ENCODE peak calls at places on chromosome 15, in six cellular contexts. R is neural progenitor cell, Q is GM23248, X is SK-N-SH, O is GM23338, S is PC-3. A is an unnamed sample. For H3K27me3, the result is how much of the 10 kb centered on the place peaks cover.

GRCh38 chr15:55552926-55553325 is 35.2 kb downstream of the PYGO1 start:
- DNase-seq in R (peak), Q (peak), X (no peak), O (peak), S (no peak), A (no peak)

GRCh38 chr15:93311620-93312019 is 222.6 kb upstream of the RGMA start:
- DNase-seq in R (no peak), Q (no peak), X (no peak), O (no peak), S (no peak), A (no peak)

GRCh38 chr15:74543583-74543982 is 2.6 kb downstream of the ARID3B start:
- DNase-seq in R (no peak), Q (no peak), X (no peak), O (peak), S (peak), A (peak)

GRCh38 chr15:68305420-68305871 is 27.9 kb downstream of the FEM1B start:
- DNase-seq in R (no peak), Q (no peak), X (no peak), O (no peak), S (no peak), A (peak)

GRCh38 chr15:67118808-67119207 is 53.4 kb downstream of the SMAD3 start:
- DNase-seq in R (no peak), Q (no peak), X (no peak), O (no peak), S (peak), A (no peak)

GRCh38 chr15:73550190-73550589 is 83.0 kb downstream of the NPTN start:
- DNase-seq in R (no peak), Q (peak), X (no peak), O (no peak), S (no peak), A (no peak)

GRCh38 chr15:68373028-68373427 is 58.9 kb downstream of the ITGA11 start:
- DNase-seq in R (no peak), Q (no peak), X (no peak), O (no peak), S (no peak), A (no peak)

GRCh38 chr15:81047948-81048347 is 47.2 kb downstream of the TLNRD1 start:
- DNase-seq in R (no peak), Q (no peak), X (no peak), O (no peak), S (no peak), A (no peak)

GRCh38 chr15:29128671-29129070 is 141.0 kb downstream of the NSMCE3 start:
- DNase-seq in R (no peak), Q (no peak), X (no peak), O (no peak), S (no peak), A (no peak)

GRCh38 chr15:49238342-49238741 is 68.3 kb downstream of the GALK2 start:
- DNase-seq in R (no peak), Q (peak), X (peak), O (no peak), S (no peak), A (no peak)

GRCh38 chr15:61558172-61559146 is 329.4 kb upstream of the RORA start:
- DNase-seq in R (no peak), Q (no peak), X (no peak), O (no peak), S (no peak), A (no peak)

GRCh38 chr15:99682455-99682854 is 50.8 kb downstream of the LYSMD4 start:
- DNase-seq in R (no peak), Q (peak), X (no peak), O (no peak), S (peak), A (no peak)

GRCh38 chr15:64247906-64248541 is 85.2 kb upstream of the PPIB start:
- DNase-seq in R (no peak), Q (peak), X (peak), O (peak), S (peak), A (no peak)

GRCh38 chr15:92510163-92510882 is 116.6 kb downstream of the ST8SIA2 start:
- DNase-seq in R (peak), Q (peak), X (no peak), O (peak), S (peak), A (no peak)

GRCh38 chr15:80694624-80695098 is 449 bp upstream of the ABHD17C start:
- DNase-seq in R (peak), Q (peak), X (no peak), O (peak), S (peak), A (peak)

GRCh38 chr15:73723146-73723545 is 30.0 kb downstream of the INSYN1 start:
- DNase-seq in R (no peak), Q (no peak), X (no peak), O (no peak), S (no peak), A (no peak)

GRCh38 chr15:95291878-95292472 is 1038.5 kb upstream of the NR2F2 start:
- DNase-seq in R (peak), Q (peak), X (peak), O (peak), S (peak), A (peak)

GRCh38 chr15:63801910-63802309 is 31.8 kb downstream of the HERC1 start:
- DNase-seq in R (no peak), Q (no peak), X (no peak), O (no peak), S (no peak), A (no peak)

GRCh38 chr15:62998262-62998909 is 44.2 kb upstream of the TPM1 start:
- DNase-seq in R (no peak), Q (no peak), X (no peak), O (no peak), S (no peak), A (no peak)

GRCh38 chr15:23869391-23869790 is 182.3 kb upstream of the NDN start:
- DNase-seq in R (peak), Q (peak), X (peak), O (peak), S (peak), A (no peak)

GRCh38 chr15:62403164-62403809 is 238.2 kb upstream of the C2CD4B start:
- DNase-seq in R (no peak), Q (peak), X (no peak), O (peak), S (peak), A (no peak)

GRCh38 chr15:79315623-79316328 is 4.9 kb downstream of the TMED3 start:
- DNase-seq in R (no peak), Q (no peak), X (no peak), O (no peak), S (no peak), A (no peak)

GRCh38 chr15:96418146-96418545 is 87.6 kb downstream of the NR2F2 start:
- DNase-seq in R (no peak), Q (no peak), X (no peak), O (no peak), S (no peak), A (no peak)

GRCh38 chr15:75201609-75202250 is at the start of gene C15orf39:
- DNase-seq in R (peak), Q (peak), X (peak), O (peak), S (peak), A (peak)

GRCh38 chr15:83565553-83566159 is 88.3 kb upstream of the ADAMTSL3 start:
- DNase-seq in R (peak), Q (peak), X (peak), O (peak), S (peak), A (peak)

GRCh38 chr15:67033521-67033920 is 31.9 kb upstream of the SMAD3 start:
- DNase-seq in R (peak), Q (no peak), X (peak), O (peak), S (no peak), A (no peak)

GRCh38 chr15:71117906-71118305 is 2.6 kb downstream of the THSD4 start:
- DNase-seq in R (no peak), Q (no peak), X (no peak), O (no peak), S (no peak), A (no peak)

GRCh38 chr15:67914537-67915373 is 74.9 kb upstream of the RNU6-1 start:
- DNase-seq in R (peak), Q (peak), X (no peak), O (peak), S (peak), A (no peak)

GRCh38 chr15:88630141-88630721 is 8.6 kb upstream of the ISG20 start:
- DNase-seq in R (no peak), Q (peak), X (no peak), O (no peak), S (peak), A (no peak)

GRCh38 chr15:63504979-63505841 is 817 bp downstream of the USP3 start:
- DNase-seq in R (peak), Q (peak), X (peak), O (peak), S (peak), A (peak)

GRCh38 chr15:67303490-67304363 is 49.1 kb downstream of the IQCH start:
- DNase-seq in R (peak), Q (peak), X (peak), O (peak), S (peak), A (peak)

GRCh38 chr15:77033729-77034619 is 36.9 kb downstream of the TSPAN3 start:
- DNase-seq in R (no peak), Q (no peak), X (peak), O (no peak), S (no peak), A (no peak)

GRCh38 chr15:74044267-74045110 is 37.9 kb downstream of the GOLGA6A start:
- DNase-seq in R (no peak), Q (no peak), X (no peak), O (no peak), S (no peak), A (no peak)

GRCh38 chr15:49313650-49314049 is 109.4 kb upstream of the FGF7 start:
- DNase-seq in R (no peak), Q (peak), X (no peak), O (no peak), S (peak), A (no peak)

GRCh38 chr15:82060817-82061216 is 15.0 kb upstream of the MEX3B start:
- DNase-seq in R (no peak), Q (no peak), X (no peak), O (no peak), S (no peak), A (no peak)

GRCh38 chr15:92808611-92809063 is 91.5 kb upstream of the CHD2 start:
- DNase-seq in R (no peak), Q (peak), X (peak), O (peak), S (peak), A (no peak)

DNA sequence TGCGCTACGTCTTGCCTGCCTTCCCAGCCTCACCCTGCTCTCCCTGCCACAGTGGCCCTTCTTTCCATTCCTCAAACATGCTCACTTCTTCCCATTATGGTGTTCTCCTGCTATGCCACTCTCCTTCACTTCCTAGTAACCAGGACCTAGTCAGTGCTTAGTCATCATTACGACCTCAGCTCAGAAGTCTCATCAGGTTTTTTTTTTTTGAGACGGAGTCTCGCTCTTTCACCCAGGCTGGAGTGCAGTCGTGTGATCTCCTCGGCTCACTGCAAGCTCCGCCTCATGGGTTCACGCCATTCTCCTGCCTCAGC is 149.5 kb downstream of the GREM1 start:
- DNase-seq in R (no peak), Q (peak), X (no peak), O (no peak), S (peak), A (no peak)
- TF ChIP-seq EZH2phosphoT487 in R (no peak), Q (no peak), X (no peak), O (no peak), S (no peak), A (no peak)

DNA sequence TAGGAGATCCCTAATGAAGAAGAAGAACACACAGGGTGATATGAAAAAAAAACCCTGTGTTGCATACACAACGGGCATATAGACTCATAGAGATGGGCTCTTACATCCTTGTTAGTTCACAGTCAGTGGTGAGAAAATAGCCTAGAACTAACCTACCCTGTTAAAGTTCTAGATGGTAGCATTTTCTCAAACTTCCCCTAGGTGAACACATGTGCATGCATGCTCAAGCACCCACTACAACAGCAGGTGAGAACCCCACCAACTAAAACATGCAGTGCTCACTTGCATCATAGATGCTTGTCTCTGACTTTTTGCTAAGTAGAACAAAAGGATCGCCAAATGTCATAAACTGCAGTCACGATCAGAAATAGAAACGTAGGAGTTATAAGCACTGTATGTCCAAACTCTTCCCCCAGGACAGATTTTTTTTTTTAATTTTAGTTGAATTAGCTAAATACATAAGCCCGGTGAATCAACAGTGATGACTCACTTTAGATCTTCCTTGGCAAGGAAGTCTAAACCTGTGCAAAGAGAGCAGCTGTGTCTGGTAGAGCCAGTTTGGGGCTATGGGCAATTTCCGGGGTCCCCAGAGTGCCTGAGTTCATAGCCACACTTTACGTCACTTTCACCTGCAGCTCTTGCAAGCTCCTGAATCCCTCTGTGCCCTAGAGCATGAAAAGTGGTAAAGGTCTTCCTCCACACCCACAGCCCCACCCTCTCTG is 96.2 kb upstream of the SEMA6D start:
- DNase-seq in R (no peak), Q (peak), X (no peak), O (no peak), S (peak), A (no peak)
- H3K27me3 ChIP-seq in R (under half), Q (under half), X (under half), O (under half), S (under half), A (under half)

GRCh38 chr15:37072181-37072580 is 28.2 kb downstream of the MEIS2 start:
- DNase-seq in R (no peak), Q (no peak), X (no peak), O (no peak), S (no peak), A (no peak)
- TF ChIP-seq EZH2phosphoT487 in R (no peak), Q (no peak), X (no peak), O (no peak), S (no peak), A (no peak)

GRCh38 chr15:41494190-41494921 is 682 bp downstream of the ITPKA start:
- DNase-seq in R (peak), Q (peak), X (peak), O (peak), S (peak), A (peak)
- H3K27me3 ChIP-seq in R (half or more), Q (under half), X (under half), O (half or more), S (under half), A (under half)

GRCh38 chr15:101126618-101127502 is 125.0 kb downstream of the CHSY1 start:
- DNase-seq in R (peak), Q (peak), X (peak), O (no peak), S (peak), A (peak)
- TF ChIP-seq EZH2phosphoT487 in R (no peak), Q (no peak), X (no peak), O (no peak), S (no peak), A (no peak)

GRCh38 chr15:40283615-40284306 is 897 bp upstream of the ANKRD63 start:
- DNase-seq in R (peak), Q (no peak), X (no peak), O (peak), S (no peak), A (no peak)
- H3K27me3 ChIP-seq in R (half or more), Q (under half), X (under half), O (half or more), S (under half), A (under half)

GRCh38 chr15:58622877-58623276 is 126.6 kb downstream of the ADAM10 start:
- DNase-seq in R (no peak), Q (no peak), X (no peak), O (no peak), S (no peak), A (no peak)
- TF ChIP-seq EZH2phosphoT487 in R (no peak), Q (no peak), X (no peak), O (no peak), S (no peak), A (no peak)

GRCh38 chr15:72323752-72324151 is 3.8 kb upstream of the CELF6 start:
- DNase-seq in R (no peak), Q (no peak), X (no peak), O (no peak), S (no peak), A (no peak)

GRCh38 chr15:72318408-72318942 is 1.5 kb downstream of the CELF6 start:
- DNase-seq in R (no peak), Q (no peak), X (no peak), O (no peak), S (no peak), A (no peak)

GRCh38 chr15:72319985-72320671 is at the start of gene CELF6:
- DNase-seq in R (peak), Q (peak), X (peak), O (peak), S (peak), A (peak)

GRCh38 chr15:72315706-72316370 is 4.1 kb downstream of the CELF6 start:
- DNase-seq in R (no peak), Q (no peak), X (peak), O (no peak), S (no peak), A (no peak)

DNA sequence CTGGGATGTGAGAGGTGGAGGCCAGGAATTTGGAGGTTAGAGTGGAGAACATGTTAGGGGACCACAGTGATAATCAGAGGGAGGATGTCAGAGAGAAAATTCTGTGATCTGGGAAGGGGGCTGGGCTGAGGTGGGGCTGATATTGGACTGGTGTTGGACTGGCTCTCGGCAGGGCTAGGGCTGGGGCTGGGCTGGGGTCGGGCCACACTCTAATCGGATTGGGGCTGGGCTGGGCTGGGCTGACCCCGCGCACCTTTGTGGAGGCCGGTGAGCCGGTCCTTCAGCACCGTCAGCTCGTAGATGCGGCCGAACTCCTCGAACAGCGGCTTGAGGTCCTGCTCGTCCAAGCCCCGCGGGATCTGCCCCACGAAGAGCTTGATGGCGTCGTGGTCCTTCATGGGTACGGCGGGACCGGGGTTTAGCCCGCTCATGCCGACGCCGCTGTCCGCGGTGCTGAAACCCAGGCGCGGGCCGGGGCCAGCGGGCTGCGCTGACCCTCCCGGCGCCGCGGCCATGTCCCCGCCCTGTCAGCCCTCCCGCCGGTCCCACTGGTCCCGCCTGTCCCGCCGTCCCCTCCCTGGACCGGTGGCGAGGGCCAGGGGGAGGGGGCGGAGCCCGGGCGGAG is 485 bp downstream of the CELF6 start:
- DNase-seq in R (peak), Q (peak), X (no peak), O (peak), S (peak), A (peak)
- H3K27me3 ChIP-seq in R (half or more), Q (under half), X (under half), O (under half), S (under half), A (under half)

GRCh38 chr15:69762373-69763148 is 309.9 kb downstream of the RPLP1 start:
- DNase-seq in R (peak), Q (no peak), X (peak), O (peak), S (peak), A (no peak)

GRCh38 chr15:69758291-69758771 is 305.7 kb downstream of the RPLP1 start:
- DNase-seq in R (no peak), Q (peak), X (no peak), O (no peak), S (peak), A (no peak)

GRCh38 chr15:69758810-69759410 is 306.3 kb downstream of the RPLP1 start:
- DNase-seq in R (no peak), Q (peak), X (no peak), O (no peak), S (peak), A (peak)

GRCh38 chr15:69760263-69760855 is 307.7 kb downstream of the RPLP1 start:
- DNase-seq in R (no peak), Q (peak), X (no peak), O (no peak), S (no peak), A (peak)

GRCh38 chr15:69760890-69761568 is 308.4 kb downstream of the RPLP1 start:
- DNase-seq in R (no peak), Q (peak), X (peak), O (no peak), S (peak), A (peak)
- TF ChIP-seq EZH2phosphoT487 in R (no peak), Q (peak), X (no peak), O (no peak), S (no peak), A (no peak)

GRCh38 chr15:65406402-65407000 is 16.2 kb downstream of the IGDCC4 start:
- DNase-seq in R (no peak), Q (no peak), X (no peak), O (no peak), S (no peak), A (no peak)
- H3K27me3 ChIP-seq in R (under half), Q (under half), X (under half), O (under half), S (under half), A (under half)